ENCODE peak calls at places on chromosome 15, in four cellular contexts. L is A549, M is GM12878, Q is K562. X is an unnamed sample.

GRCh38 chr15:65460948-65461347 is 38.2 kb upstream of the IGDCC4 start:
- DNase-seq in L (no peak), M (no peak), Q (no peak), X (no peak)

GRCh38 chr15:70348581-70349344 is 251.0 kb upstream of the TLE3 start:
- DNase-seq in L (no peak), M (no peak), Q (no peak), X (peak; percentile 97)

GRCh38 chr15:31435891-31436628 is 109.4 kb downstream of the KLF13 start:
- DNase-seq in L (no peak), M (no peak), Q (peak; percentile 10), X (peak; percentile 51)

GRCh38 chr15:67198157-67198754 is 56.2 kb downstream of the AAGAB start:
- DNase-seq in L (no peak), M (peak; percentile 28), Q (no peak), X (no peak)

GRCh38 chr15:96340611-96341464 is 10.3 kb downstream of the NR2F2 start:
- DNase-seq in L (peak; percentile 86), M (no peak), Q (no peak), X (no peak)

GRCh38 chr15:55221090-55222011 is 24.6 kb upstream of the RSL24D1 start:
- DNase-seq in L (peak; percentile 20), M (peak; percentile 52), Q (no peak), X (peak; percentile 99)

GRCh38 chr15:65385868-65386253 is 8.1 kb upstream of the IGDCC3 start:
- DNase-seq in L (no peak), M (no peak), Q (no peak), X (no peak)

GRCh38 chr15:75195122-75195765 is 6.4 kb upstream of the C15orf39 start:
- DNase-seq in L (no peak), M (no peak), Q (no peak), X (no peak)

GRCh38 chr15:100919481-100920405 is 586 bp downstream of the LRRK1 start:
- DNase-seq in L (peak; percentile 61), M (no peak), Q (no peak), X (peak; percentile 63)

GRCh38 chr15:57307527-57308193 is 68.6 kb upstream of the CGNL1 start:
- DNase-seq in L (no peak), M (no peak), Q (no peak), X (no peak)

GRCh38 chr15:99365232-99365631 is 114.0 kb downstream of the LRRC28 start:
- DNase-seq in L (no peak), M (peak; percentile 57), Q (no peak), X (peak; percentile 19)

DNA sequence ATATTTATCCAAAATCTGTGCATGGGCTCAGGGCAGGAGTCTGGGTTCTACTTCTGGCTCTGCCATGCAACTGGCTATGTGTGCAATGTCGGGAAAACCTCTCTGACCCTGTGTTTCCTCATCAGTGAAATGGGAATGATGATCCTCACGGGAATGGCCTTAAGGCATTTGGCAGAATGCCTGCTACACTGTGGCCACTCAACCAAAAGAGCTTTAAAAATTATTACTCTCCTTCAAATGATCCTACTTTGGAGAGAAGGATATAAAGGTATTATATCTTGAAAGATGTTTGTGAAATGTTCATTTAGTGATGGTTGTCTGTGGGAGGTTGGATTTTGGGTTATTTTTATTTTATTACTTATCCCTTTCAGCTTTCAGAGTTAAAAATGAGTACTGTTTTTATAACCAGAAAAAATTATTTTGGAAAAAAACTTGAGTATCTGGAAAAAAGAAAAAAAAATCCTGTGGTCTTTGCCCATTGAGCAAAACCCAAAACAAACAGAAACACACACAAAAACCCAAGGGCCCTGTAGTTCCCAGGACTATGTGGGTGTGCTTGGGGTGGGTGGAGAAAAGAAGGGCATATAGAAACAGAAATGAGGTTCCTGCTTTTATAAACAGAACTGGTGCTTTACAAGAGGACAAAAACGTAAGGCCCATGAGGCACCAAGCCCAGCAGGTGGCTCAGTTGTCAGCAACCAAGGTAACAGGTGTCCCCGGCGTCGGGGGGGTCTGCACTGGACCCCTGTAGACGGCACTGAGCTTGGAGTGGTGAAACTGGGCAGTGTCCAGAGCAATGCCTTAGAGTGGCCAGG is 22.0 kb downstream of the RGMA start:
- DNase-seq in L (no peak), M (no peak), Q (no peak), X (no peak)
- H3K4me3 ChIP-seq in L (no peak overlapping the region), M (no peak overlapping the region), Q (no peak overlapping the region), X (no peak overlapping the region)

DNA sequence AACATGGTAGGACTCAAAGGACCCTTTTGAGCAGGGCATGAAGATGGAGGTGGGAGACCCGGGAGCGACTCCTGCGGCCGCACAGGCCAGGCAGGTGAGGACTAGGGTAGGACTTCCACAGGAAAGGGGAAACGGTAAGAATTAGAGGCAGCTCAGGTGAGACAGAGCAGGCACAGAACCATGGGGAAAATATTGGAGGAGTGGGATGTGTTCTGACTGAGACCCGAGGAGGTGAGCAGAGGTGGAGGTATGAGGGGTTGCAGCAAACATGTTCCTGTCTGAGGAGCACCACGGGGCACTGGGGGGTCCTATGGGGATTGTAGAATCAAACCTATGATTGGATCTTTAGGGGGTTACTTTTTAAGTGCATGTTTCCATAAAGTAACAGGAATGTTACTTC is 1.4 kb upstream of the ISG20 start:
- DNase-seq in L (no peak), M (no peak), Q (no peak), X (no peak)
- TF ChIP-seq POLR2A in L (no peak), M (no peak), Q (no peak), X (no peak)

GRCh38 chr15:73265536-73266153 is 103.1 kb downstream of the HCN4 start:
- DNase-seq in L (peak; percentile 66), M (no peak), Q (peak; percentile 64), X (peak; percentile 66)
- TF ChIP-seq MYC in L (no peak), M (no peak), Q (peak; percentile 21), X (peak; percentile 72)

GRCh38 chr15:32716216-32716959 is 1.4 kb upstream of the GREM1 start:
- DNase-seq in L (no peak), M (no peak), Q (no peak), X (no peak)
- H3K4me3 ChIP-seq in L (no peak overlapping the region), M (peak overlapping the region; percentile 20), Q (no peak overlapping the region), X (no peak overlapping the region)

GRCh38 chr15:40345867-40346578 is 4.8 kb upstream of the PHGR1 start:
- DNase-seq in L (no peak), M (no peak), Q (no peak), X (no peak)
- TF ChIP-seq POLR2A in L (no peak), M (no peak), Q (no peak), X (no peak)

GRCh38 chr15:77738038-77738370 is 105.3 kb upstream of the LINGO1 start:
- DNase-seq in L (no peak), M (no peak), Q (peak; percentile 58), X (no peak)
- TF ChIP-seq MYC in L (no peak), M (no peak), Q (no peak), X (no peak)

DNA sequence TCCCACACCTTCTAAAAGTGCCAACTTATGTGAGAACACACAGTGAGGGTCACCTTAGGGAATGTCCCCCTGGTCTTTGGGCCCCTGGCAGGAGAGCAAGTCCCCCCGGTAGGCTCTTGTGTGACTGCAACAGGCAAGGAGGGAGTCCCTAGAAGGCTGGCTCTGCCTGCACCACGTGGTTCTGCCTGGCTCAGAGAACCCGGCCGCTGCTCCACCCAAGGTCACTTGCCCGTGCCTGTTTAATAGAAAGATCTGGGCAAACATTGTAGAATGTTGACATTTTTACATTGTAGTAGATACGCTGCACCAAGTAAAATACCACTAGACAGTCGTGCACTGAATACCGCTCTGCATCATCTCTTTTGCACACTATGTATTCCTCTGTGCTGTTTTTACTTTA is 21.9 kb downstream of the GABRA5 start:
- DNase-seq in L (peak; percentile 1), M (no peak), Q (no peak), X (no peak)
- H3K4me3 ChIP-seq in L (no peak overlapping the region), M (no peak overlapping the region), Q (no peak overlapping the region), X (no peak overlapping the region)

DNA sequence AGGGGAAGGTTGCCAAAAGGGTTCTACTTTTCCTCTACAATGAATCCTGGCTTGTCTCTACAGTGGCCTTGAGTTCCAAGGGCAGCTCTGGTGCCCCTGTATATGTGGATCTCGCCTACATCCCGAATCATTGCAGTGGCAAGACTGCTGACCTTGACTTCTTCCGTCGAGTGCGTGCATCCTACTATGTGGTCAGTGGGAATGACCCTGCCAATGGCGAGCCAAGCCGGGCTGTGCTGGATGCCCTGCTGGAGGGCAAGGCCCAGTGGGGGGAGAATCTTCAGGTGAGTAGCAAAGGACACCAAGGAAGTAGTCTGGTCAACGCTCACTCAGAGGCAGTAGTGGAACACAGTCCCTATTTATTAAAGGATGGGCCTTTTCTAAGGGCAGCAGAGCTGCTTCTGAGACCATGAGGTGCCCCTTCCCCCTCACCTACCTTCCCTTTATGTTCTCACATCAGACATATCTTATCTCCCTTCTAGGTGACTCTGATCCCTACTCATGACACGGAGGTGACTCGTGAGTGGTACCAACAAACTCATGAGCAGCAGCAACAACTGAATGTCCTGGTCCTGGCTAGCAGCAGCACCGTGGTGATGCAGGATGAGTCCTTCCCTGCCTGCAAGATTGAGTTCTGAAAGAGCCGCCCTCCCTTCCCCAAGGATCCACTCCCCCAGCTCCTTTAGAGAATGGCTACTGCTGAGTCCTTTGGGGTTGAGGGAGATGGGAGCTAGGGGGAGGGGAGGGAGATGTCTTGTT is 12.4 kb downstream of the MAP1A start:
- DNase-seq in L (no peak), M (no peak), Q (no peak), X (no peak)
- TF ChIP-seq POLR2A in L (no peak), M (no peak), Q (no peak), X (no peak)

GRCh38 chr15:62607643-62608042 is 434.9 kb upstream of the TPM1 start:
- DNase-seq in L (no peak), M (no peak), Q (no peak), X (no peak)
- TF ChIP-seq MYC in L (no peak), M (no peak), Q (no peak), X (no peak)

X was measured in NB4.